ENCODE peak calls at places on chromosomes 1 and 21, in seven cellular contexts. D is HepG2, P is Peyer's patch, E is IMR-90, U is heart left ventricle, L is suprapubic skin, X is upper lobe of right lung. V is an unnamed sample.
A peak's percentile ranks its signal among the peaks of the same experiment; 100 is the strongest.

GRCh38 chr1:107153033-107153432 is 12.2 kb downstream of the NTNG1 start:
- DNase-seq in D (peak; percentile 2), P (no peak), X (no peak), U (no peak), E (no peak), L (no peak), V (peak; percentile 85)

GRCh38 chr1:199734186-199734585 is 293.3 kb upstream of the NR5A2 start:
- DNase-seq in U (no peak), E (no peak), L (no peak), P (no peak), D (no peak), X (no peak), V (no peak)

GRCh38 chr1:36369061-36369470 is 16.7 kb downstream of the STK40 start:
- DNase-seq in X (peak; percentile 80), L (peak; percentile 87), D (peak; percentile 57), E (peak; percentile 60), P (peak; percentile 94), U (no peak), V (no peak)

GRCh38 chr1:204139088-204139487 is 12.8 kb downstream of the ETNK2 start:
- DNase-seq in P (no peak), E (no peak), L (no peak), U (no peak), X (no peak), D (no peak), V (no peak)

GRCh38 chr1:112449630-112449983 is 53.6 kb downstream of the CTTNBP2NL start:
- DNase-seq in D (no peak), X (no peak), L (no peak), E (no peak), U (no peak), P (no peak), V (no peak)

GRCh38 chr1:14217384-14217783 is 381.1 kb upstream of the KAZN start:
- DNase-seq in L (no peak), X (no peak), D (no peak), E (no peak), U (no peak), P (no peak), V (peak; percentile 11)

GRCh38 chr1:168206111-168206510 is 19.7 kb upstream of the SFT2D2 start:
- DNase-seq in U (no peak), L (no peak), X (no peak), P (no peak), E (no peak), D (no peak), V (no peak)

GRCh38 chr1:225871374-225872074 is 10.7 kb downstream of the TMEM63A start:
- DNase-seq in D (no peak), E (no peak), U (no peak), P (no peak), L (no peak), X (no peak), V (no peak)

GRCh38 chr1:205689479-205689878 is 9.2 kb upstream of the SLC45A3 start:
- DNase-seq in E (no peak), P (no peak), X (no peak), U (no peak), L (no peak), D (no peak), V (no peak)
- H3K27ac ChIP-seq in E (no peak overlapping the region), P (no peak overlapping the region), X (no peak overlapping the region), U (no peak overlapping the region), L (no peak overlapping the region), D (no peak overlapping the region), V (no peak overlapping the region)

DNA sequence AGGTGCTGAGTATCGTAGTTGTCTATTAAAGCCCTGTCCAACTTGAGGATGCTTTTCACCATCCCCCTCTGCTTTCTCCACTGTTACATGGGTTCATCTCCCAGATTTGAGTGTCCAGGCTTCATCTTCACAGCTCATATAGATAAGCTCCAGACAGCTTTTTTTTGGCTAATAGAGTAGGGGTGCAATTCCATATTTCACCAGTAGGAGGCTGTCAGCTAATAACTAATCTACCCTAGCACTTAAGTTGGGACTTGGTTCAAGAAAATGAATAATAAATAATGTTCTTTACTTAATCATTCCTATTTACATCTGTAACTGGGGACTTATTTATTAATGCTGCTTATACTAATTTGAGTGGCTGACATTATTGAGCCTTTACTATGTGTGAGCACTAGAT is 124.5 kb downstream of the IGSF21 start:
- DNase-seq in L (no peak), P (no peak), D (no peak), E (no peak), X (no peak), U (no peak), V (no peak)
- TF ChIP-seq CTCF in L (no peak), P (no peak), D (no peak), E (no peak), X (peak; percentile 32), U (no peak), V (peak; percentile 20)

DNA sequence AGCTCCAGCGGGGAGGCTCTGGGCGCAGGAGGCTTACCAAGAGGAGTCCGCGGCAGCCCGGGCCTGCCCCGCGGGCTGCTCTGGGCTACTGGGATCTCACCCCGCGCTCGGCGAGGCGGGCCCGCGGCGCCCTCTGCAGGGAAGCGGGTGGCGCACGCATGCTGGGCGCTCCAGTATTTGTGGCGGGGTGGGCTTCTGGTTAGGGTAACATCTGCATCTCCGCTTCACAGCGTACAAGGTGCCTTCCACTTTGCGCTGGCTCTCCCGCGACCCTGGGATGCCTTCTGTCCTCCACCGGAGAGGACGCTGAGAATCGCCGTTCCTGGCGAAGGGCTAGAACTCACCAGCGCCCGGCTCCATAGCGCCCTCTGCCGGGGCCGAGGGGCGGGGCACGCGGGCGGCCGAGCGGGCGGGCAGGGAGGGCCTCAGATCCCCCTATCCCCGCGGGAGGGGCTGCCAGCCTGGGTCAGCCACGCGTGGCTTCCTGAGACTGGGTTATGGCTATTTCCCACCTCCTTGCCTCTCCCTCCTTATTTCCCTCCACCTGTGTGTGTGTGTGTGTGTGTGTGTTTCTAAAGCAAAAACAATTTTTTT is 46.6 kb upstream of the CTBS start:
- DNase-seq in L (peak; percentile 80), U (peak; percentile 90), E (peak; percentile 57), X (peak; percentile 89), D (peak; percentile 41), P (peak; percentile 88), V (peak; percentile 72)
- H3K27ac ChIP-seq in L (peak overlapping the region; percentile 29), U (peak overlapping the region; percentile 47), E (peak overlapping the region; percentile 77), X (peak overlapping the region; percentile 74), D (no peak overlapping the region), P (peak overlapping the region; percentile 26), V (no peak overlapping the region)

DNA sequence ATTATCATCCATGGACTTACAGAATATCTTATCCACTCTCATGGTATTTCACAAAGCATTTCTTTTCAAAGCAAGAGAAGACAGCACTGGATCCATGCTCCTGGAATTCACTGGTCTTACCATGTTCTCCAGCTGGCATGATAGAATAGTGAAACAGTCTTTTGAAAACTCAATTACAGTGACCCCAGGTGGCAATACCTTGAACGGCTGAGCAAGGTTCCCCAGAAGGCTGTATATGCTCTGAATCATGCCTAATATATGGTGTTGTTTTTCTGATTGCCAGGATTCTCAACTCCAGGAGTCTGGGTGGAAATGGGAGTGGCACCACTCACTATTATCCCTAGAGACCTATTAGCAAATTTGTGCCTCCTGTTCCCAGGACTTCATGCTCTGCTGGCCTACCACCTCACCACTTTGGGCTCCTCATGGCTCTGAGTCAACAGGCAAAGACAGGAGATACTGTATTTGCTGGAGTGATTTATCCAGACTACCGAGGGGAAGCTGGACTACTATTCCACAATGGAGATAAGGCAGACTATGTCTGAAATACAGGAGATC is 87.6 kb downstream of the CATSPERE start:
- DNase-seq in P (no peak), U (no peak), D (no peak), E (no peak), X (no peak), L (no peak), V (no peak)
- TF ChIP-seq CTCF in P (no peak), U (no peak), D (no peak), E (no peak), X (no peak), L (no peak), V (peak; percentile 23)

GRCh38 chr21:44006017-44006624 is 6.0 kb upstream of the TRAPPC10 start:
- DNase-seq in P (no peak), D (no peak), X (no peak), E (peak; percentile 90), L (peak; percentile 45), U (no peak), V (peak; percentile 66)
- H3K27ac ChIP-seq in P (no peak overlapping the region), D (no peak overlapping the region), X (peak overlapping the region; percentile 73), E (peak overlapping the region; percentile 71), L (peak overlapping the region; percentile 60), U (peak overlapping the region; percentile 75), V (no peak overlapping the region)

GRCh38 chr1:19353596-19353995 is 41.5 kb downstream of the SLC66A1 start:
- DNase-seq in E (no peak), U (no peak), X (no peak), D (no peak), P (no peak), L (no peak), V (no peak)
- TF ChIP-seq CTCF in E (no peak), U (no peak), X (no peak), D (no peak), P (no peak), L (no peak), V (peak; percentile 14)

V was measured in foreskin keratinocyte.